ENCODE peak calls at places on chromosome 22, in six cellular contexts. A, H, L, V, R and Q are unnamed samples.

GRCh38 chr22:24473278-24473677 is 21.9 kb upstream of the UPB1 start:
- DNase-seq in A (no peak), H (no peak), L (no peak), V (no peak), R (no peak), Q (no peak)

GRCh38 chr22:31977141-31977781 is 32.9 kb downstream of the YWHAH start:
- DNase-seq in A (peak), H (peak), L (peak), V (peak), R (peak), Q (peak)

GRCh38 chr22:43239102-43239875 is 52.4 kb upstream of the TTLL12 start:
- DNase-seq in A (no peak), H (no peak), L (no peak), V (peak), R (no peak), Q (no peak)

GRCh38 chr22:33034753-33035152 is 23.4 kb downstream of the SYN3 start:
- DNase-seq in A (no peak), H (no peak), L (no peak), V (no peak), R (no peak), Q (no peak)

GRCh38 chr22:47804281-47804680 is 1041.8 kb downstream of the TBC1D22A start:
- DNase-seq in A (no peak), H (no peak), L (no peak), V (no peak), R (no peak), Q (no peak)

GRCh38 chr22:46033256-46034200 is 56.6 kb upstream of the WNT7B start:
- DNase-seq in A (no peak), H (no peak), L (peak), V (no peak), R (no peak), Q (no peak)

GRCh38 chr22:20970939-20971657 is 4.0 kb downstream of the AIFM3 start:
- DNase-seq in A (no peak), H (no peak), L (no peak), V (no peak), R (no peak), Q (peak)

GRCh38 chr22:44453441-44454112 is 44.5 kb downstream of the RTL6 start:
- DNase-seq in A (no peak), H (no peak), L (no peak), V (no peak), R (no peak), Q (no peak)

GRCh38 chr22:40029189-40029890 is 34.6 kb downstream of the FAM83F start:
- DNase-seq in A (no peak), H (no peak), L (no peak), V (no peak), R (no peak), Q (peak)

GRCh38 chr22:50670914-50671538 is 1.6 kb upstream of the SHANK3 start:
- DNase-seq in A (no peak), H (no peak), L (no peak), V (no peak), R (no peak), Q (no peak)

GRCh38 chr22:42366815-42367581 is 65.2 kb downstream of the NFAM1 start:
- DNase-seq in A (no peak), H (no peak), L (no peak), V (no peak), R (no peak), Q (no peak)

GRCh38 chr22:49702068-49702397 is 125.6 kb downstream of the BRD1 start:
- DNase-seq in A (no peak), H (no peak), L (no peak), V (no peak), R (no peak), Q (no peak)

GRCh38 chr22:35883028-35883620 is 145.5 kb downstream of the RBFOX2 start:
- DNase-seq in A (no peak), H (no peak), L (peak), V (peak), R (no peak), Q (no peak)

GRCh38 chr22:49151256-49152131 is 676.2 kb downstream of the BRD1 start:
- DNase-seq in A (no peak), H (no peak), L (no peak), V (no peak), R (no peak), Q (no peak)

GRCh38 chr22:46087816-46088277 is 62.5 kb upstream of the PPARA start:
- DNase-seq in A (peak), H (peak), L (peak), V (peak), R (no peak), Q (peak)

GRCh38 chr22:26429458-26430238 is 588 bp downstream of the ASPHD2 start:
- DNase-seq in A (no peak), H (no peak), L (no peak), V (no peak), R (no peak), Q (no peak)